ENCODE peak calls at places on chromosomes 2 and 18, in eight cellular contexts. Y is thyroid gland, A is A549, B is testis, H is H1, M is IMR-90, L is Peyer's patch, Z is transverse colon. X is an unnamed sample.

GRCh38 chr18:53886066-53886465 is 338.4 kb downstream of the MBD2 start:
- DNase-seq in Y (no peak), A (no peak), B (no peak), H (no peak), M (no peak), L (no peak), Z (no peak), X (no peak)

GRCh38 chr2:216163518-216163917 is 54.4 kb downstream of the XRCC5 start:
- DNase-seq in Y (no peak), A (no peak), B (no peak), H (no peak), M (peak; percentile 69), L (no peak), Z (no peak), X (no peak)

GRCh38 chr18:37668971-37669747 is 103.6 kb upstream of the CELF4 start:
- DNase-seq in Y (no peak), A (no peak), B (no peak), H (no peak), M (no peak), L (no peak), Z (no peak), X (no peak)

GRCh38 chr2:189254268-189254883 is 74.8 kb upstream of the COL5A2 start:
- DNase-seq in Y (peak; percentile 27), A (no peak), B (no peak), H (no peak), M (peak; percentile 71), L (peak; percentile 51), Z (peak; percentile 13), X (no peak)

GRCh38 chr2:24201496-24201895 is 26.6 kb downstream of the FAM228A start:
- DNase-seq in Y (no peak), A (no peak), B (no peak), H (no peak), M (peak; percentile 38), L (no peak), Z (no peak), X (no peak)

GRCh38 chr2:149716687-149717086 is 129.1 kb upstream of the MMADHC start:
- DNase-seq in Y (no peak), A (no peak), B (no peak), H (no peak), M (no peak), L (no peak), Z (no peak), X (no peak)

GRCh38 chr2:240437181-240437860 is 1.9 kb downstream of the GPC1 start:
- DNase-seq in Y (peak; percentile 2), A (no peak), B (no peak), H (no peak), M (no peak), L (no peak), Z (no peak), X (no peak)

GRCh38 chr2:41932241-41933034 is 115.4 kb upstream of the PKDCC start:
- DNase-seq in Y (peak; percentile 23), A (no peak), B (peak; percentile 80), H (no peak), M (peak; percentile 93), L (peak; percentile 65), Z (peak; percentile 46), X (no peak)

GRCh38 chr2:16860627-16861026 is 195.0 kb upstream of the CYRIA start:
- DNase-seq in Y (no peak), A (no peak), B (no peak), H (no peak), M (no peak), L (no peak), Z (no peak), X (no peak)

GRCh38 chr2:102060047-102060446 is 68.3 kb downstream of the IL1R2 start:
- DNase-seq in Y (peak; percentile 71), A (no peak), B (no peak), H (no peak), M (no peak), L (no peak), Z (no peak), X (no peak)

GRCh38 chr2:222623756-222624309 is 32.1 kb downstream of the FARSB start:
- DNase-seq in Y (no peak), A (no peak), B (no peak), H (no peak), M (no peak), L (no peak), Z (no peak), X (no peak)

GRCh38 chr2:169324581-169325260 is 37.6 kb downstream of the LRP2 start:
- DNase-seq in Y (no peak), A (no peak), B (no peak), H (no peak), M (no peak), L (no peak), Z (no peak), X (no peak)

GRCh38 chr2:158061763-158062162 is 39.9 kb upstream of the UPP2 start:
- DNase-seq in Y (no peak), A (no peak), B (no peak), H (no peak), M (no peak), L (no peak), Z (no peak), X (no peak)

GRCh38 chr2:158066046-158066713 is 35.5 kb upstream of the UPP2 start:
- DNase-seq in Y (no peak), A (no peak), B (no peak), H (no peak), M (no peak), L (no peak), Z (no peak), X (no peak)

GRCh38 chr2:158056875-158057274 is 44.8 kb upstream of the UPP2 start:
- DNase-seq in Y (no peak), A (no peak), B (no peak), H (no peak), M (no peak), L (no peak), Z (no peak), X (no peak)

GRCh38 chr2:158060862-158061435 is 40.7 kb upstream of the UPP2 start:
- DNase-seq in Y (no peak), A (no peak), B (no peak), H (no peak), M (peak; percentile 13), L (no peak), Z (no peak), X (no peak)

DNA sequence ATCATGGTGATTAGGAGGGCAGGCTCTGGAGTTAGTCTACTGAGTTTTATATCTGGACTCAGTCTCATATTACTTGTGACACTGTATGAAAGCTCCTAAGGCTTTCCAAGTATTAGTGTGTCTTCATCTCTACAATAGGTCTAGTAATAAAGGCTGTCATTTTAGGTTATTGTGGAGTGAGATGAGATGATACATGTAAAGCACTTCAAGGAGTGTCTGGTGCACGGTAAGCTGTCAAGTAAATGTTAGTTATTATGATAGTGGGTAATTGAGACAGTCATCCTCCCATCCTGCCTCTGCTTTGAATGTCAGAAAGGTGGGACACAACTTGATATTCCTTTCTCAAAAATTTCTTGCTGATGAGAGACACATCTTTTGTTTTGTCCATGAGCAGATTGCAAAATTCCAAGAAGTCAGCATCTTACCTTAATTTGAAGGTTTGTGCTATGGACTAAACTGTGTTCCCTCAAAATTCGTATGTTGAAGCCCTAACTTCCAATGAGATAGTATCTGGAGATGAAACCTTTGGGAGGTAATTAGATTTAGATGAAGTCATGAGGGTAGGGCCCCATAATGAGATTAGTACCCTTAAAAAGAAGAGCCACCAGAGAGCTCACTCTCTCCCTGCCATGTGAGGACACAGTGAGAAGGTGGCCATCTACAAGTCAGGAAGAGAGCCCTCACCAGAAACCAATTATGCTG is 41.4 kb upstream of the UPP2 start:
- DNase-seq in Y (no peak), A (no peak), B (no peak), H (no peak), M (no peak), L (no peak), Z (no peak), X (no peak)
- TF ChIP-seq POLR2A in Y (no peak), A (no peak), B (no peak), H (no peak), M (no peak), L (no peak), Z (no peak), X (no peak)

DNA sequence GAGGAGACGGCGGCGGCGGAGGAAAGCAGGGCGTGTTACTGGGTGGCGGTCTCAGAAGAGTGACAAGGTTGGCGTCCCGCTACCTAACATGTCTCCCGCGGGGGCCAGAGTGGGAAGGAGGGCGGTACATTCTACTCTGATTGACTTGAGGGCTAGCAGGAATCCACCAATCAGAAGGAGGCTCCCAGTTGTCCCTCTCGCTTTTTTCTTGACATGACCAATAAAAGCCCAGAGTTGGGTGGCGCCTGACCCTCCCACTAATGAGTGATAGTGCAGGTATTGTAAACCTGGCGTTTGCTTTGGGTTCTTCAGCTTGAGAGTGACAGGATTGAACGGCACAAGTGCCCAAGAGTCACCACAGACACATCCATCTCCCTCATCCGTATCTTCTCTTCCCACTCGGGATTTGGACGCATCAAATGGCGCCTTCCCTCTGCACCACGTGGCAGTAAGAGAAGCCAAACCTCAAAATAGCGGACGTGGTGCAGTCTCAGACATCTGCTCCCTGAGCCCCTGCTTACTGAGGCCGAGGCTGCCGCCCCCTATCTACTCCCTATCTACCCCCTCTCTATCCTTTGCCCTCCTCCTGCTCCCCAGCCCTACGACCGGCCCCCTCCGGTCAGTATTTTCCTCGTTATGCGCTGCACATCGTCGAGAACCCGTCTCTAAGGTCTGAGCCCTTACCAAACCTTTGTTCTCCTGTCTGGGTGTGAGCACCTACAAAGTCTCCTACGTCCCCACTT is 746 bp upstream of the FAM161A start:
- DNase-seq in Y (peak; percentile 94), A (peak; percentile 97), B (peak; percentile 97), H (peak; percentile 87), M (peak; percentile 97), L (peak; percentile 96), Z (peak; percentile 91), X (peak; percentile 81)
- TF ChIP-seq POLR2A in Y (no peak), A (peak; percentile 40), B (no peak), H (no peak), M (no peak), L (no peak), Z (no peak), X (peak; percentile 28)

DNA sequence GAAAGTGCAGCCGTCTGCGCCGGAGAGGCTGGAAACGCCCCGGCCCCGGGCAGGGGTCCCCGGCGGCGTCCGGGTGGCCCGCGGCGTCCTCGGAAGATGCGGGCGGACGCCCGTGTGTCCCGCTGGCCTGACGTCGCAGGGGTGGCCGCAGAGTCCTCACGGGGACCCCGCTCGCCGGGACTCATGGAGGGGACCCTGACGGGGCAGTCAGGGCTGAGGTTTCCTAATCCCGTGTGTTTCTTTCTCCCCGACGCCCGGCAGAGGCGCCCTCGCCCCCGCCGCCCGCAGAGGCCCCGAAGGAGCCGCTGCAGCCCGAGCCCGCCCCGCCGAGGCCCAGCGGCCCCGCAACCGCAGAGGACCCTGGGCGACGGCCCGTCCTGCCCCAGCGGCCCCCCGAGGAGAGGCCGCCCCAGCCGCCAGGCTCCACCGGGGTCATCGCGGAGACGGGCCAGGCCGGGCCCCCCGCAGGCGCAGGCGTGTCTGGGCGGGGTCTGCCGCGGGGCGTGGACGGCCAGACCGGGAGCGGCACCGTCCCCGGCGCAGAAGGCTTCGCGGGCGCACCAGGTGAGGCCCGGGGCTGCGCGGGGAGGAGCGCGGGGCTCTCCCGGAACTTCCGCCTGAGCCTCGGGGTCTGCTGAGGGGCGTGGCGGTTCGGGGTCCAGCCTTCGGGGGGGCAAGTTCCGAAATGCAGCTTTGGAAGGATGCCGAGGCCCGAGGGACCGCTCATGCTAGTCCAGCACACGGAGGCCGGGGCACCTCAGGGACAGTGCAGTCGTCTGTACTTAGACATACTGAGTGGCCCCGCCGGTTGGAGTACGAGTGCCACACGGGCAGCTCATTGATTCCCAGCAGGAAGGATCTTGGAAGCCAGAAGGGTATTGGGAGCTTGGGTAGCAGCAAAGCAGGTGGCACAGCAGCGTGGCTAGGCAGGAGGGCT is 60.0 kb downstream of the EMILIN2 start:
- DNase-seq in Y (peak; percentile 58), A (peak; percentile 74), B (peak; percentile 42), H (peak; percentile 77), M (no peak), L (peak; percentile 68), Z (peak; percentile 70), X (no peak)
- TF ChIP-seq POLR2A in Y (peak; percentile 9), A (peak; percentile 21), B (no peak), H (no peak), M (no peak), L (no peak), Z (peak; percentile 10), X (no peak)

GRCh38 chr18:23994361-23994902 is 20.1 kb upstream of the TTC39C start:
- DNase-seq in Y (peak; percentile 92), A (no peak), B (peak; percentile 37), H (no peak), M (peak; percentile 96), L (peak; percentile 74), Z (peak; percentile 30), X (peak; percentile 15)
- TF ChIP-seq POLR2A in Y (no peak), A (no peak), B (no peak), H (no peak), M (no peak), L (no peak), Z (peak; percentile 12), X (no peak)